ENCODE peak calls at places on chromosomes 6 and 20, in ten cellular contexts. Y is esophagus muscularis mucosa, C is progenitor cell of endocrine pancreas, A is GM23338, W is neural crest cell, O is hepatocyte, Z is left ventricle myocardium inferior, N is Caco-2, H is thyroid gland, E is natural killer cell. L is an unnamed sample.

GRCh38 chr6:43383021-43383667 is 13.7 kb upstream of the ZNF318 start:
- DNase-seq in Z (no peak), A (no peak), E (no peak), N (no peak), O (no peak), H (no peak), W (no peak), Y (no peak), C (no peak), L (no peak)

GRCh38 chr20:20832715-20833114 is 120.3 kb upstream of the RALGAPA2 start:
- DNase-seq in H (no peak), N (no peak), Z (no peak), O (no peak), A (peak; percentile 20), E (no peak), Y (no peak), C (no peak), W (no peak), L (no peak)

GRCh38 chr20:51487525-51488279 is 54.8 kb downstream of the NFATC2 start:
- DNase-seq in C (no peak), O (peak; percentile 62), Y (no peak), E (no peak), A (no peak), H (no peak), N (no peak), Z (no peak), W (no peak), L (no peak)

GRCh38 chr20:9280654-9281053 is 211.8 kb downstream of the PLCB4 start:
- DNase-seq in Z (no peak), W (no peak), C (no peak), E (no peak), A (no peak), H (no peak), N (no peak), O (no peak), Y (no peak), L (no peak)

GRCh38 chr6:3214898-3215297 is 12.6 kb downstream of the TUBB2B start:
- DNase-seq in H (no peak), Z (no peak), W (no peak), O (no peak), Y (no peak), C (no peak), A (no peak), N (no peak), E (no peak), L (no peak)

GRCh38 chr6:379367-380181 is 12.0 kb upstream of the IRF4 start:
- DNase-seq in Z (no peak), O (no peak), Y (no peak), C (no peak), E (no peak), A (no peak), H (no peak), W (no peak), N (no peak), L (no peak)

GRCh38 chr20:23152308-23152892 is 66.3 kb upstream of the CD93 start:
- DNase-seq in H (peak; percentile 29), W (no peak), C (no peak), N (peak; percentile 80), O (peak; percentile 87), Y (peak; percentile 92), E (no peak), A (no peak), Z (peak; percentile 83), L (peak; percentile 98)

GRCh38 chr6:38261626-38262025 is 378.1 kb downstream of the BTBD9 start:
- DNase-seq in E (no peak), H (no peak), A (no peak), C (no peak), Z (no peak), N (no peak), Y (no peak), W (no peak), O (no peak), L (no peak)

GRCh38 chr6:44660561-44661220 is 273.2 kb downstream of the CDC5L start:
- DNase-seq in Y (no peak), Z (no peak), H (no peak), A (no peak), N (no peak), O (no peak), E (no peak), W (no peak), C (no peak), L (no peak)

GRCh38 chr6:44659676-44660170 is 272.2 kb downstream of the CDC5L start:
- DNase-seq in O (no peak), H (no peak), Y (no peak), N (no peak), E (no peak), A (no peak), C (no peak), Z (no peak), W (no peak), L (no peak)

GRCh38 chr6:44658571-44658970 is 271.1 kb downstream of the CDC5L start:
- DNase-seq in H (no peak), W (no peak), C (no peak), O (no peak), A (no peak), Y (no peak), E (no peak), N (no peak), Z (no peak), L (no peak)

GRCh38 chr6:44655368-44656342 is 268.1 kb downstream of the CDC5L start:
- DNase-seq in Y (peak; percentile 96), N (peak; percentile 70), E (peak; percentile 62), C (peak; percentile 77), A (peak; percentile 89), W (peak; percentile 93), O (peak; percentile 86), H (peak; percentile 72), Z (peak; percentile 66), L (peak; percentile 89)

GRCh38 chr6:44657201-44657824 is 269.8 kb downstream of the CDC5L start:
- DNase-seq in Z (no peak), C (no peak), Y (no peak), E (no peak), A (peak; percentile 27), H (no peak), W (no peak), N (no peak), O (no peak), L (no peak)
- TF ChIP-seq CTCF in Z (peak; percentile 8), C (no peak), Y (no peak), E (no peak), A (peak; percentile 55), H (no peak), W (no peak), N (no peak), O (no peak), L (no peak)

DNA sequence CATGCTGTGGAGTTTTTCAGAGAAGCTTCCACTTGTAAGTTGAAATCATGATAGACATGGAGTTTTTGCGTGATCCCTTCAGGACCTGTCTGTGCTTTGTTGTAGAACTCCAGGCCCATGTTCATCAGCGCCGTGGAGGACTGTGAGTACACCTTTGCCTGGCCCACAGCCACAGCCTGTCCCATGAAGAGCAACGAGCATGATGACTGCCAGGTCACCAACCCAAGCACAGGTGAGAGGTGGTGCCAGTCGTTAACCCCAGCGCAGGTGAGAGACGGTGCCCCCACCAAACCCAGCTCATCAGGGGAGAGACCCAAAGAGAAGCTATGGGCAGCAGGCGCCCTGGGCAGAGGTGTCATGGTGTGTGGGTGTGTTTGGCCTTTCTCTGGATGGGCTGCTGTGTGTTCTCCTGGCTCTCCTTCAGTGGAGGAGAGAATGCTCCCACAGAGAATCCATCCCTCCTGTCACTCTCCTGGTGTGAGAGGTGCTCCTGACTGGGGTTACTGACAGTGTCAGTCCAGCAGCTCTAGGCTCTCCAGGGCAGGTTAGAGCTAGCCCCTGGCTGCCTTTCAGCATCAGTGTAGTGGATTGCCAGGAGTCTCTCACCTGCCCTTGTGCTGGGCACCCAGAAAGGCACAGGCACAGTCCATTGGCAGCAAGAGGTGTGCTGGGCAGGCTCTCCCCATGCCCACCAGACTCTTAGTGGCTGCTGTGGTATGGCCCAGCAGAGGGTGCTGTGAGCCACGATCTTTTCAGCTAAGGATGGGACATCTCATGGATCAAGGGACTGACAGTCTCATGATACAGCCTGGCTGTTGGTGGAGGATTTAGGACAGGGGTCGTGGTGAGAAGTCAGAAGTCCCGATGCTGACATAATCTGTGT is 49.6 kb upstream of the SLC22A1 start:
- DNase-seq in W (no peak), E (no peak), Z (no peak), H (no peak), C (no peak), Y (no peak), N (no peak), A (peak; percentile 33), O (no peak), L (no peak)
- TF ChIP-seq CTCF in W (no peak), E (no peak), Z (peak; percentile 31), H (no peak), C (peak; percentile 24), Y (no peak), N (no peak), A (peak; percentile 64), O (peak; percentile 29), L (no peak)

GRCh38 chr6:87483929-87484328 is 11.2 kb downstream of the SLC35A1 start:
- DNase-seq in Y (no peak), A (peak; percentile 87), E (no peak), O (peak; percentile 83), C (no peak), W (peak; percentile 41), H (no peak), N (peak; percentile 68), Z (no peak), L (no peak)
- TF ChIP-seq CTCF in Y (no peak), A (peak; percentile 68), E (no peak), O (peak; percentile 51), C (peak; percentile 31), W (peak; percentile 52), H (no peak), N (no peak), Z (peak; percentile 39), L (no peak)

GRCh38 chr6:17283074-17283473 is 1.9 kb downstream of the RBM24 start:
- DNase-seq in N (no peak), H (no peak), C (no peak), E (no peak), Z (no peak), Y (no peak), W (no peak), O (no peak), A (no peak), L (no peak)

GRCh38 chr6:17281100-17281496 is at the start of gene RBM24:
- DNase-seq in C (peak; percentile 61), W (peak; percentile 64), E (no peak), N (peak; percentile 71), Y (no peak), O (peak; percentile 80), A (peak; percentile 80), Z (peak; percentile 44), H (peak; percentile 64), L (no peak)

GRCh38 chr6:17280552-17281090 is 540 bp upstream of the RBM24 start:
- DNase-seq in E (no peak), A (peak; percentile 74), O (peak; percentile 62), Z (peak; percentile 75), Y (no peak), C (peak; percentile 55), W (peak; percentile 46), N (no peak), H (peak; percentile 48), L (peak; percentile 44)

GRCh38 chr6:17280138-17280537 is 1.0 kb upstream of the RBM24 start:
- DNase-seq in Z (no peak), E (no peak), A (no peak), Y (no peak), W (no peak), H (no peak), C (no peak), N (no peak), O (no peak), L (no peak)

DNA sequence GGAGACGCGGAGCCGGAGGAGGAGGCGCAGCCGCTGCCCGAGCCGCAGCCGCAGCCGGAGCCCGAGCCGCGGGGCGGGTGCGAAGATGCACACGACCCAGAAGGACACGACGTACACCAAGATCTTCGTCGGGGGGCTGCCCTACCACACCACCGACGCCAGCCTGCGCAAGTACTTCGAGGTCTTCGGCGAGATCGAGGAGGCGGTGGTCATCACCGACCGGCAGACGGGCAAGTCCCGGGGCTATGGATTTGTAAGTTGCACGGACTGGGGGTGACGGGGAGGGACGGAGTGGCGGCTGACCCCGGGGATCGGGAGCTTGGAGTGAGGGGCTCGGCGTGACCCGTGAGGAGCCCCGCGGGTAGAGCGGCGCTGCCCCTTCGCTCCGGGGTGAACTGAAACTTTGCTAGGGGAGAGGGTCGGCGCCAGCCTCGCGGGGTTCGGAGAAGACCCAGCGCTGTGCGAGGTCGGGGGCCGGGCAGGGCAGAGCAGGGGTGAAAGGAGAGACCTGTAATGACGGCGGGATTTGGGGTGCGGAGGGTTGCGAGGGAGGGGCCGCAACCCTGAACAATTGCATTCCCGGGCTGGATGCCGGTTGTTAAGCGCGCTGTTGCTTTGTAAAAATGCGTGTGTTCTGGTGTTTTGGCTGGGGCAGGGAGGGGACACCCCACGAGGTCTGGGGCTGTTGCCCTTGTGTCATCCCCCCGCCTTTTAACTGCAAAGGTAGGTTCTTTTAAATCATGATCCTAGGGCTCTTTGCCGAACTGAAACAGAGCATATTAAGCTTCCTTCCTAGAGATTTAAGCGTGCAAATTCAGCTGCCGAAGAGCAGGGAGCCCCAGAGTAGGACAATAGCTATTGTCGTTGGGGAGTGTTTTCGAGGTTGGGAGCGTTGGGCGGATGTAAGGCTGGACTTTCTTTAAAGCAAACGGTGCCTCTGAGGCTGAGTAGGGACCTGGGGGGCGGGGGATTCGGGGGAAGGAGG is 628 bp downstream of the RBM24 start:
- DNase-seq in A (peak; percentile 66), N (no peak), H (peak; percentile 22), O (no peak), E (no peak), W (peak; percentile 21), Y (no peak), Z (no peak), C (peak; percentile 25), L (no peak)
- TF ChIP-seq CTCF in A (no peak), N (no peak), H (no peak), O (no peak), E (no peak), W (no peak), Y (no peak), Z (no peak), C (no peak), L (no peak)